ENCODE peak calls at places on chromosomes 1 and 21, in six cellular contexts. One of them, this sample, is unnamed.

GRCh38 chr1:240341365-240342250 is 249.9 kb downstream of the FMN2 start:
- DNase-seq in activated naive CD8-positive, alpha-beta T cell treated with anti-CD3 and anti-CD28 coated beads, Interleukin-2, amount 50 U/mL, for 16 hours: no peak
- DNase-seq in psoas muscle: no peak
- DNase-seq in RWPE2: no peak
- DNase-seq in T47D: no peak
- DNase-seq in C1 segment of cervical spinal cord: no peak
- DNase-seq in this sample: no peak

GRCh38 chr1:204151562-204152309 is at the start of gene ETNK2:
- DNase-seq in activated naive CD8-positive, alpha-beta T cell treated with anti-CD3 and anti-CD28 coated beads, Interleukin-2, amount 50 U/mL, for 16 hours: no peak
- DNase-seq in psoas muscle: peak
- DNase-seq in RWPE2: no peak
- DNase-seq in T47D: peak
- DNase-seq in C1 segment of cervical spinal cord: no peak
- DNase-seq in this sample: peak

GRCh38 chr1:17545354-17545753 is 5.9 kb downstream of the ARHGEF10L start:
- DNase-seq in activated naive CD8-positive, alpha-beta T cell treated with anti-CD3 and anti-CD28 coated beads, Interleukin-2, amount 50 U/mL, for 16 hours: no peak
- DNase-seq in psoas muscle: no peak
- DNase-seq in RWPE2: no peak
- DNase-seq in T47D: no peak
- DNase-seq in C1 segment of cervical spinal cord: no peak
- DNase-seq in this sample: no peak

GRCh38 chr21:16419188-16419874 is 689.5 kb downstream of the USP25 start:
- DNase-seq in activated naive CD8-positive, alpha-beta T cell treated with anti-CD3 and anti-CD28 coated beads, Interleukin-2, amount 50 U/mL, for 16 hours: no peak
- DNase-seq in psoas muscle: peak
- DNase-seq in RWPE2: no peak
- DNase-seq in T47D: no peak
- DNase-seq in C1 segment of cervical spinal cord: peak
- DNase-seq in this sample: no peak

GRCh38 chr1:166432655-166433054 is 265.9 kb upstream of the FAM78B start:
- DNase-seq in activated naive CD8-positive, alpha-beta T cell treated with anti-CD3 and anti-CD28 coated beads, Interleukin-2, amount 50 U/mL, for 16 hours: no peak
- DNase-seq in psoas muscle: no peak
- DNase-seq in RWPE2: no peak
- DNase-seq in T47D: no peak
- DNase-seq in C1 segment of cervical spinal cord: no peak
- DNase-seq in this sample: no peak

GRCh38 chr1:202144510-202145324 is at the start of gene ARL8A:
- DNase-seq in activated naive CD8-positive, alpha-beta T cell treated with anti-CD3 and anti-CD28 coated beads, Interleukin-2, amount 50 U/mL, for 16 hours: peak
- DNase-seq in psoas muscle: peak
- DNase-seq in RWPE2: no peak
- DNase-seq in T47D: peak
- DNase-seq in C1 segment of cervical spinal cord: no peak
- DNase-seq in this sample: no peak

GRCh38 chr1:98920441-98921110 is 84.1 kb downstream of the PLPPR5 start:
- DNase-seq in activated naive CD8-positive, alpha-beta T cell treated with anti-CD3 and anti-CD28 coated beads, Interleukin-2, amount 50 U/mL, for 16 hours: no peak
- DNase-seq in psoas muscle: no peak
- DNase-seq in RWPE2: no peak
- DNase-seq in T47D: no peak
- DNase-seq in C1 segment of cervical spinal cord: no peak
- DNase-seq in this sample: no peak

GRCh38 chr1:184632415-184633175 is 122.1 kb downstream of the EDEM3 start:
- DNase-seq in activated naive CD8-positive, alpha-beta T cell treated with anti-CD3 and anti-CD28 coated beads, Interleukin-2, amount 50 U/mL, for 16 hours: no peak
- DNase-seq in psoas muscle: peak
- DNase-seq in RWPE2: no peak
- DNase-seq in T47D: no peak
- DNase-seq in C1 segment of cervical spinal cord: no peak
- DNase-seq in this sample: no peak

GRCh38 chr1:241934181-241934815 is 23.3 kb upstream of the BECN2 start:
- DNase-seq in activated naive CD8-positive, alpha-beta T cell treated with anti-CD3 and anti-CD28 coated beads, Interleukin-2, amount 50 U/mL, for 16 hours: no peak
- DNase-seq in psoas muscle: peak
- DNase-seq in RWPE2: no peak
- DNase-seq in T47D: no peak
- DNase-seq in C1 segment of cervical spinal cord: no peak
- DNase-seq in this sample: no peak

GRCh38 chr1:248821641-248822040 is 4.1 kb downstream of the SH3BP5L start:
- DNase-seq in activated naive CD8-positive, alpha-beta T cell treated with anti-CD3 and anti-CD28 coated beads, Interleukin-2, amount 50 U/mL, for 16 hours: no peak
- DNase-seq in psoas muscle: no peak
- DNase-seq in RWPE2: no peak
- DNase-seq in T47D: no peak
- DNase-seq in C1 segment of cervical spinal cord: no peak
- DNase-seq in this sample: no peak

GRCh38 chr1:66542811-66543767 is 9.1 kb downstream of the SGIP1 start:
- DNase-seq in activated naive CD8-positive, alpha-beta T cell treated with anti-CD3 and anti-CD28 coated beads, Interleukin-2, amount 50 U/mL, for 16 hours: no peak
- DNase-seq in psoas muscle: peak
- DNase-seq in RWPE2: no peak
- DNase-seq in T47D: no peak
- DNase-seq in C1 segment of cervical spinal cord: peak
- DNase-seq in this sample: no peak

GRCh38 chr1:228374711-228375577 is 31.7 kb downstream of the TRIM11 start:
- DNase-seq in activated naive CD8-positive, alpha-beta T cell treated with anti-CD3 and anti-CD28 coated beads, Interleukin-2, amount 50 U/mL, for 16 hours: no peak
- DNase-seq in psoas muscle: peak
- DNase-seq in RWPE2: no peak
- DNase-seq in T47D: no peak
- DNase-seq in C1 segment of cervical spinal cord: peak
- DNase-seq in this sample: peak

GRCh38 chr1:36208978-36209708 is 15.1 kb upstream of the THRAP3 start:
- DNase-seq in activated naive CD8-positive, alpha-beta T cell treated with anti-CD3 and anti-CD28 coated beads, Interleukin-2, amount 50 U/mL, for 16 hours: no peak
- DNase-seq in psoas muscle: peak
- DNase-seq in RWPE2: no peak
- DNase-seq in T47D: no peak
- DNase-seq in C1 segment of cervical spinal cord: no peak
- DNase-seq in this sample: no peak

GRCh38 chr1:245441699-245442098 is 286.9 kb downstream of the KIF26B start:
- DNase-seq in activated naive CD8-positive, alpha-beta T cell treated with anti-CD3 and anti-CD28 coated beads, Interleukin-2, amount 50 U/mL, for 16 hours: no peak
- DNase-seq in psoas muscle: no peak
- DNase-seq in RWPE2: no peak
- DNase-seq in T47D: no peak
- DNase-seq in C1 segment of cervical spinal cord: no peak
- DNase-seq in this sample: no peak